ENCODE peak calls at places on chromosomes 12 and 14, in seven cellular contexts. N, M, X, Y, Z, T and G are unnamed samples.

GRCh38 chr14:31898835-31899528 is 178.1 kb upstream of the ARHGAP5 start:
- DNase-seq in N (no peak), M (no peak), X (no peak), Y (no peak), Z (peak; percentile 27), T (no peak), G (no peak)

GRCh38 chr12:90061834-90062233 is 353.2 kb upstream of the ATP2B1 start:
- DNase-seq in N (no peak), M (no peak), X (no peak), Y (no peak), Z (no peak), T (no peak), G (no peak)

GRCh38 chr12:15701212-15701611 is 88.0 kb downstream of the EPS8 start:
- DNase-seq in N (no peak), M (no peak), X (no peak), Y (no peak), Z (no peak), T (peak; percentile 70), G (no peak)

GRCh38 chr12:20268771-20269170 is 99.6 kb upstream of the PDE3A start:
- DNase-seq in N (no peak), M (no peak), X (no peak), Y (no peak), Z (no peak), T (no peak), G (no peak)

GRCh38 chr12:56763753-56764657 is 881 bp downstream of the HSD17B6 start:
- DNase-seq in N (no peak), M (no peak), X (no peak), Y (no peak), Z (no peak), T (peak; percentile 38), G (no peak)

GRCh38 chr14:100671906-100672305 is 54.8 kb upstream of the DLK1 start:
- DNase-seq in N (no peak), M (no peak), X (no peak), Y (no peak), Z (no peak), T (no peak), G (no peak)

GRCh38 chr12:30701056-30701455 is 5.4 kb upstream of the IPO8 start:
- DNase-seq in N (no peak), M (no peak), X (no peak), Y (no peak), Z (no peak), T (peak; percentile 6), G (no peak)

GRCh38 chr14:103535081-103535890 is 6.3 kb downstream of the TRMT61A start:
- DNase-seq in N (no peak), M (no peak), X (no peak), Y (no peak), Z (no peak), T (no peak), G (no peak)

GRCh38 chr12:44584625-44585024 is 291.5 kb downstream of the NELL2 start:
- DNase-seq in N (no peak), M (peak; percentile 61), X (no peak), Y (no peak), Z (no peak), T (no peak), G (no peak)

GRCh38 chr12:121296618-121297476 is at the start of gene CAMKK2:
- DNase-seq in N (peak; percentile 94), M (peak; percentile 90), X (peak; percentile 63), Y (peak; percentile 89), Z (peak; percentile 94), T (peak; percentile 69), G (peak; percentile 91)
- TF ChIP-seq CTCF in N (no peak), M (peak; percentile 13), X (no peak), Y (peak; percentile 36), Z (peak; percentile 52), T (no peak), G (peak; percentile 22)

DNA sequence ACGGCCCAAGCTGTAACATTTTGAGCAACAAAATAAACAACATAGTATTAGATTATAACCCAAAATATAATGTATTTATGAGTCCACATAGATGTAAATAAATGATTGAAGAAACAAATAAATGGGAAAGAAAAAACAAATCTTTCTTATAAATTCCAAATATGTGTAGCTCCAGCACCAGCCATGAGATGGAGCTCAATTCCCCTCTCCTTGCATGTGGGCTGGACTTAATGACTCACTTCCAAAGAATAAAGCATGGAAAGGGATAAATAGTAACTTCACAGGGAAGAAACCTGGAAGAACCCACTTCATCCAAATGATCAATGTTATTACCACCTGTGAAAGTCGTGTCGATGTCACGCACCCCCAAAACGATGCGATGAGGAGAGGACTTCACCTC is 158.8 kb downstream of the RPAP3 start:
- DNase-seq in N (no peak), M (peak; percentile 53), X (no peak), Y (no peak), Z (no peak), T (peak; percentile 71), G (no peak)
- TF ChIP-seq CTCF in N (no peak), M (peak; percentile 65), X (no peak), Y (peak; percentile 10), Z (no peak), T (peak; percentile 66), G (no peak)

GRCh38 chr14:86780461-86780860 is 1212.5 kb downstream of the GALC start:
- DNase-seq in N (no peak), M (no peak), X (no peak), Y (no peak), Z (no peak), T (no peak), G (no peak)

GRCh38 chr14:86777950-86778602 is 1214.9 kb downstream of the GALC start:
- DNase-seq in N (no peak), M (no peak), X (no peak), Y (no peak), Z (no peak), T (peak; percentile 62), G (no peak)

GRCh38 chr14:86782092-86782580 is 1210.8 kb downstream of the GALC start:
- DNase-seq in N (no peak), M (no peak), X (no peak), Y (no peak), Z (no peak), T (no peak), G (no peak)

GRCh38 chr14:86779416-86779815 is 1213.6 kb downstream of the GALC start:
- DNase-seq in N (no peak), M (no peak), X (no peak), Y (no peak), Z (no peak), T (peak; percentile 3), G (no peak)

GRCh38 chr14:86781111-86781510 is 1211.9 kb downstream of the GALC start:
- DNase-seq in N (no peak), M (no peak), X (no peak), Y (no peak), Z (no peak), T (no peak), G (no peak)
- TF ChIP-seq CTCF in N (no peak), M (no peak), X (no peak), Y (no peak), Z (no peak), T (no peak), G (no peak)

GRCh38 chr12:69676257-69677012 is 22.7 kb downstream of the BEST3 start:
- DNase-seq in N (no peak), M (peak; percentile 34), X (no peak), Y (no peak), Z (no peak), T (no peak), G (no peak)
- TF ChIP-seq CTCF in N (no peak), M (no peak), X (no peak), Y (no peak), Z (no peak), T (no peak), G (no peak)